ENCODE peak calls at places on chromosomes 7 and 10, in nine cellular contexts. V is H9, E is fibroblast of the aortic adventitia, L is Panc1, M is mammary epithelial cell, R is choroid plexus epithelial cell, X is PC-3, S is left lung, W is lower leg skin. C is an unnamed sample.

GRCh38 chr7:157795199-157795598 is 458.4 kb downstream of the DNAJB6 start:
- DNase-seq in V (no peak), E (no peak), L (no peak), M (no peak), R (no peak), X (no peak), S (no peak), W (no peak), C (no peak)

GRCh38 chr10:24722676-24723385 is 856 bp downstream of the ARHGAP21 start:
- DNase-seq in V (peak; percentile 48), E (peak; percentile 65), L (no peak), M (peak; percentile 43), R (peak; percentile 54), X (peak; percentile 38), S (peak; percentile 86), W (peak; percentile 89), C (no peak)

GRCh38 chr10:31393844-31394243 is 74.8 kb downstream of the ZEB1 start:
- DNase-seq in V (no peak), E (no peak), L (no peak), M (no peak), R (no peak), X (no peak), S (no peak), W (no peak), C (no peak)

GRCh38 chr7:135197906-135198655 is 13.2 kb downstream of the WDR91 start:
- DNase-seq in V (no peak), E (no peak), L (no peak), M (no peak), R (no peak), X (no peak), S (no peak), W (peak; percentile 40), C (no peak)

GRCh38 chr10:49176310-49177268 is 11.6 kb downstream of the TMEM273 start:
- DNase-seq in V (no peak), E (no peak), L (no peak), M (no peak), R (no peak), X (no peak), S (peak; percentile 62), W (peak; percentile 74), C (no peak)

GRCh38 chr10:97230146-97230545 is 44.4 kb upstream of the SLIT1 start:
- DNase-seq in V (no peak), E (peak; percentile 12), L (no peak), M (no peak), R (peak; percentile 26), X (peak; percentile 48), S (no peak), W (no peak), C (no peak)

GRCh38 chr7:2701832-2702593 is 14.0 kb downstream of the AMZ1 start:
- DNase-seq in V (no peak), E (peak; percentile 76), L (no peak), M (no peak), R (peak; percentile 26), X (no peak), S (no peak), W (peak; percentile 94), C (no peak)

GRCh38 chr7:113742377-113742776 is 176.4 kb downstream of the PPP1R3A start:
- DNase-seq in V (no peak), E (no peak), L (no peak), M (no peak), R (no peak), X (no peak), S (no peak), W (no peak), C (no peak)

GRCh38 chr7:25615005-25615404 is 386.7 kb upstream of the NPVF start:
- DNase-seq in V (no peak), E (no peak), L (no peak), M (no peak), R (no peak), X (no peak), S (no peak), W (no peak), C (no peak)

GRCh38 chr10:109679478-109679877 is 243.8 kb downstream of the XPNPEP1 start:
- DNase-seq in V (no peak), E (no peak), L (no peak), M (no peak), R (no peak), X (no peak), S (no peak), W (no peak), C (no peak)

GRCh38 chr7:92835140-92835850 is 1.1 kb downstream of the CDK6 start:
- DNase-seq in V (peak; percentile 76), E (peak; percentile 63), L (no peak), M (peak; percentile 71), R (peak; percentile 87), X (peak; percentile 62), S (peak; percentile 89), W (peak; percentile 88), C (peak; percentile 25)

GRCh38 chr7:92834661-92835139 is 1.7 kb downstream of the CDK6 start:
- DNase-seq in V (peak; percentile 59), E (no peak), L (no peak), M (peak; percentile 41), R (no peak), X (peak; percentile 12), S (peak; percentile 81), W (peak; percentile 87), C (no peak)

GRCh38 chr7:92832623-92833023 is 3.8 kb downstream of the CDK6 start:
- DNase-seq in V (no peak), E (no peak), L (no peak), M (peak; percentile 55), R (no peak), X (peak; percentile 11), S (no peak), W (no peak), C (no peak)

GRCh38 chr7:92833024-92833765 is 3.2 kb downstream of the CDK6 start:
- DNase-seq in V (peak; percentile 89), E (peak; percentile 77), L (peak; percentile 82), M (peak; percentile 82), R (peak; percentile 88), X (peak; percentile 82), S (peak; percentile 96), W (peak; percentile 97), C (peak; percentile 65)

DNA sequence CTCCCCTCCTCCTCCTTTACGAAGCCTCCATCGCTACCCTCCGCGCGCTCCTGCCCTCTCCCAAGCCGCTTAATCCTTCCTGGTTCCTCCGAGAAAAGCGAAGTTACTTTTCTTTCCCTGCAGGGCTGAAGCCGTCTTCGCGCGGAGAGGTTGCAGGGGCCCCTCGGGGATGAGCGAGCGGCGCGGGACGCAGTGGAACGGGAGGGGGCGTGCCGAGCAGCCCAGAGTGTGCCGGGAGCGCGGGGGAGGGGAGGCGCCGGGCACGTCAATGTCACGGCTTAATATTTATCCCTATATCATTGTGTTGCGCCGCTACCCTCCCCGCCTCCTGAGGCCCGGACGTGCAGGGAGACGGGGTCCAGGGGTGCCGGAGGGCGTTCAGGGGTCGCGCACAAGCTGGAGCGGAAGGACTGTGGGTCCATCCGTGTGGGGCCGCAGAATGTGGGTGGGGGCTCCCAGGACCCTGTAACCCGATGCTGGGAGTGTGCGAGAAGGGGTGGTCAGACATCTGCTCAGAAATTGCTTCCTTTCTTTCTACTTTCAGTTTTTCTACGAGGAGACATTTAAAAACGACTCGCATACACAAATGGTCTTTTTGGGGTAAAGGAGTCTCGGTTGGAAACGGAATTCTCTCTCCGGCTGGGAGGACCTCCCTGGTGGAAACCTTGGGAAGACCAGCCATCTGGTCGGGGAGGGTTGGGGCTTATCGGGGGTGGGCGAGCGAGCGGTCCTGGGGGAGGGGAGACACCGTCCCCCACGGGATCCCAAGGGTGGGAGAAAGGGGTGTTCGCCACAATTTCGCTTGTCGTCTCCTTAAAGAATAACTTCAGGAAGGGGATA is 2.4 kb downstream of the CDK6 start:
- DNase-seq in V (peak; percentile 65), E (peak; percentile 70), L (no peak), M (peak; percentile 76), R (peak; percentile 85), X (peak; percentile 67), S (peak; percentile 94), W (peak; percentile 95), C (peak; percentile 61)
- TF ChIP-seq CTCF in V (no peak), E (peak; percentile 24), L (no peak), M (peak; percentile 46), R (peak; percentile 29), X (peak; percentile 42), S (no peak), W (no peak), C (no peak)

DNA sequence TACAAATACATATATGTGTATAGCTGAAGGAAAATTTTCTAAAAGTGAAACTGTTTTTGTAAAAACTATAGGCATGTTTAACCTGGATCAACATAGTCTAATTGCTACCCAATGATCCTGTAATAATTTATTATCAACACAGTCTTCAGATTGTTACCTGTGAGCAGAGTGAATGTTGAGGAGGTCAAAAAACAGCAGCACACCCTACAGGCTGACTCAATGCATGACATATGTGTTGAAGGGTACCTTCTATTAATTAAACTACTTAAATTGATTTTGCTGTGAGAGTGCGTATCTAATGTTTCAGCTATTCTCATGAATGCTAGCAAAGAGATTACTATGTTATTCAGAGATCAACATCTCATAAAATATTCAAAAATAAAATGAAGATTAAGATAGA is 411.4 kb downstream of the TNS3 start:
- DNase-seq in V (no peak), E (no peak), L (no peak), M (no peak), R (peak; percentile 62), X (peak; percentile 20), S (no peak), W (no peak), C (no peak)
- TF ChIP-seq CTCF in V (peak; percentile 64), E (peak; percentile 19), L (peak; percentile 46), M (peak; percentile 63), R (peak; percentile 75), X (peak; percentile 64), S (no peak), W (no peak), C (no peak)

DNA sequence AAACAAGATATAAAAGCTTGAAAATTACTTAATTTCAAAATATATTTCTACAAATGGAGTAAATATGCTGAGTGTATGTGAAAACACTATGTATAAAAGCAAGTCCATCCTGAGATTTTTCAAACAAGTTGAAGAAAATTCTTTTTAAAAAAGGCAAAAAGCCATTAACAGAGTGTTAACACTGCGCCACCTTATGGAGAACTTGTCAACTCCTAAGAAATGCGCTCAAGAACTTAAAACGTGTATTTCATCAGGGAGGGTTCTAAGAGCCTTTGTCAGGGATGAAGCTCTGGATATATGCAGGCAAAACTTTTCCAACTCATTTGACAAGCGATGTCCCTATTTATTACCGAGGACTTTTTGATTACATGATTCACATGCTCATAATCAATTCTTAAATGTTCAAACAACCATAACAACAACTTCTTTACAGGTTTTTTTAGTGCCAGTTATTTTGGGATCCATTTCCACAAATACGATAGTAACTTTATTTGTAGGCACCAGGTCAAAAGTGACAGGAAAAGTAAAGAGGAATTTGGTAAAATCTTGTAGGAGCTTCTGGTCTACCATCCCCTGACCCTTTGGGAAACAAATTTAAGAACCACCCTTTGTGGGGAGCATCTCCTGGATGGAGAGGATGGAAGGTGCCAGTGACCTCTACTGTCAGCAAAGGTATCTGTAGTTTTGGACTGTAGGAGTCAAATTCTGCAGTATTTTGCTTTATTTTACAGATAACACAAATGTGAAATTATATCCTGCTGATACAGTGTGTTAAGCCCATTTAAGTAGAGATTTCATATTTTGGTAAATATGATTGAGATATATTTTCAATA is 23.2 kb downstream of the CALCR start:
- DNase-seq in V (no peak), E (peak; percentile 69), L (peak; percentile 20), M (peak; percentile 5), R (peak; percentile 82), X (peak; percentile 57), S (no peak), W (no peak), C (no peak)
- TF ChIP-seq CTCF in V (peak; percentile 79), E (peak; percentile 63), L (peak; percentile 62), M (peak; percentile 72), R (peak; percentile 67), X (peak; percentile 73), S (peak; percentile 30), W (no peak), C (no peak)

DNA sequence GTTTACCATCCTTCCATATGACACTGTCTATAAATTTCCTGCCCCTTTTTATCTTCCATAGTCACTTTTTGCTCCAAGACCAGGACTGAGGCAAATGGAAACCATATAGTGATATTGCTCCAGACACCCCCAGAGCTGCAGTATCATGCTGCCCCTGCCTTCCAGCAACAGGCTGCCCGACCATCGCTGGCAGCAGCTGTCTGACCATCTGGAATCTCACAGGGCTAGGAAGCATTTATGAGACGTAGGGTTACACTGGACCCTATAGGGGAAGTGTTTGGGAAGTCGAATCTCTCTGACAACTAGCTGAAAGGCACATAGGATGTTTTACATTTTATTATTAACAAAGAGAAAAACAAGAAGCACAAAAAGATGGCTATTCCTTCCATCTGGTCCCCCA is 19.4 kb downstream of the ENO4 start:
- DNase-seq in V (no peak), E (no peak), L (no peak), M (no peak), R (no peak), X (no peak), S (no peak), W (no peak), C (no peak)
- TF ChIP-seq CTCF in V (no peak), E (no peak), L (no peak), M (no peak), R (no peak), X (no peak), S (no peak), W (no peak), C (no peak)

C was measured in omental fat pad.